ENCODE peak calls at places on chromosomes 6 and 20, in five cellular contexts. J is WERI-Rb-1, Y is hepatocyte, C is tibial artery, O is kidney epithelial cell. K is an unnamed sample.
A peak's percentile ranks its signal among the peaks of the same experiment; 100 is the strongest.

GRCh38 chr6:121434037-121434770 is 1.2 kb upstream of the GJA1 start:
- DNase-seq in J (no peak), Y (peak; percentile 9), C (no peak), O (no peak), K (no peak)

GRCh38 chr20:61576372-61576771 is 324.3 kb downstream of the CDH4 start:
- DNase-seq in J (no peak), Y (no peak), C (no peak), O (no peak), K (no peak)

GRCh38 chr20:50376888-50377459 is 133.2 kb upstream of the PTPN1 start:
- DNase-seq in J (no peak), Y (no peak), C (no peak), O (no peak), K (no peak)

GRCh38 chr20:38123021-38123587 is 42.0 kb downstream of the TGM2 start:
- DNase-seq in J (peak; percentile 0), Y (peak; percentile 64), C (peak; percentile 18), O (no peak), K (no peak)

GRCh38 chr20:50690979-50691584 is at the start of gene RIPOR3:
- DNase-seq in J (peak; percentile 33), Y (peak; percentile 19), C (peak; percentile 27), O (no peak), K (no peak)

GRCh38 chr20:36407196-36407733 is 101.1 kb downstream of the DLGAP4 start:
- DNase-seq in J (no peak), Y (no peak), C (no peak), O (no peak), K (no peak)

GRCh38 chr6:168288781-168289570 is 30.6 kb downstream of the DACT2 start:
- DNase-seq in J (no peak), Y (no peak), C (no peak), O (no peak), K (no peak)

GRCh38 chr20:25605146-25605545 is 18.7 kb downstream of the NANP start:
- DNase-seq in J (no peak), Y (no peak), C (no peak), O (no peak), K (no peak)

GRCh38 chr20:58692579-58693225 is at the start of gene NPEPL1:
- DNase-seq in J (peak; percentile 34), Y (peak; percentile 91), C (no peak), O (peak; percentile 31), K (no peak)

GRCh38 chr20:24503352-24503931 is 34.0 kb downstream of the SYNDIG1 start:
- DNase-seq in J (no peak), Y (peak; percentile 72), C (no peak), O (no peak), K (no peak)

GRCh38 chr6:118085665-118086064 is 178.6 kb downstream of the SLC35F1 start:
- DNase-seq in J (no peak), Y (no peak), C (no peak), O (no peak), K (no peak)

GRCh38 chr6:46935687-46936086 is 13.9 kb upstream of the ADGRF5 start:
- DNase-seq in J (no peak), Y (no peak), C (no peak), O (no peak), K (no peak)

GRCh38 chr6:15628499-15629131 is 34.2 kb downstream of the DTNBP1 start:
- DNase-seq in J (peak; percentile 30), Y (peak; percentile 8), C (no peak), O (peak; percentile 32), K (peak; percentile 12)

GRCh38 chr6:6362051-6362450 is 41.6 kb upstream of the F13A1 start:
- DNase-seq in J (no peak), Y (no peak), C (no peak), O (no peak), K (no peak)

GRCh38 chr6:149861603-149862423 is 2.3 kb downstream of the LRP11 start:
- DNase-seq in J (no peak), Y (no peak), C (no peak), O (no peak), K (no peak)

GRCh38 chr6:82408952-82409421 is 45.4 kb downstream of the TPBG start:
- DNase-seq in J (no peak), Y (no peak), C (no peak), O (no peak), K (no peak)

GRCh38 chr6:109381007-109381746 is 1.1 kb downstream of the CD164 start:
- DNase-seq in J (no peak), Y (no peak), C (no peak), O (no peak), K (no peak)

GRCh38 chr6:121516331-121516730 is 80.9 kb downstream of the GJA1 start:
- DNase-seq in J (no peak), Y (no peak), C (no peak), O (no peak), K (no peak)

GRCh38 chr6:158284340-158285210 is 27.7 kb upstream of the TULP4 start:
- DNase-seq in J (peak; percentile 15), Y (peak; percentile 61), C (no peak), O (no peak), K (peak; percentile 44)

GRCh38 chr20:3213226-3213625 is 3.9 kb downstream of the ITPA start:
- DNase-seq in J (no peak), Y (no peak), C (no peak), O (no peak), K (no peak)

GRCh38 chr20:47379433-47380150 is 23.1 kb upstream of the ZMYND8 start:
- DNase-seq in J (no peak), Y (peak; percentile 29), C (no peak), O (no peak), K (no peak)

GRCh38 chr6:31356216-31356945 is 598 bp downstream of the HLA-B start:
- DNase-seq in J (peak; percentile 52), Y (peak; percentile 37), C (peak; percentile 52), O (no peak), K (no peak)

GRCh38 chr6:134351615-134352474 is 33.9 kb upstream of the SGK1 start:
- DNase-seq in J (no peak), Y (no peak), C (no peak), O (no peak), K (no peak)

GRCh38 chr20:7025635-7026034 is 258.1 kb downstream of the BMP2 start:
- DNase-seq in J (no peak), Y (no peak), C (no peak), O (no peak), K (no peak)

GRCh38 chr6:152368761-152369624 is 268.2 kb downstream of the SYNE1 start:
- DNase-seq in J (peak; percentile 50), Y (no peak), C (peak; percentile 50), O (no peak), K (no peak)

GRCh38 chr6:72416744-72417143 is 205.1 kb upstream of the KCNQ5 start:
- DNase-seq in J (no peak), Y (no peak), C (no peak), O (no peak), K (no peak)

GRCh38 chr6:72414648-72415047 is 207.2 kb upstream of the KCNQ5 start:
- DNase-seq in J (no peak), Y (no peak), C (no peak), O (no peak), K (no peak)

GRCh38 chr6:72412709-72413044 is 209.2 kb upstream of the KCNQ5 start:
- DNase-seq in J (no peak), Y (no peak), C (no peak), O (no peak), K (no peak)

GRCh38 chr6:72411872-72412708 is 209.8 kb upstream of the KCNQ5 start:
- DNase-seq in J (peak; percentile 64), Y (peak; percentile 84), C (peak; percentile 69), O (peak; percentile 23), K (peak; percentile 64)

DNA sequence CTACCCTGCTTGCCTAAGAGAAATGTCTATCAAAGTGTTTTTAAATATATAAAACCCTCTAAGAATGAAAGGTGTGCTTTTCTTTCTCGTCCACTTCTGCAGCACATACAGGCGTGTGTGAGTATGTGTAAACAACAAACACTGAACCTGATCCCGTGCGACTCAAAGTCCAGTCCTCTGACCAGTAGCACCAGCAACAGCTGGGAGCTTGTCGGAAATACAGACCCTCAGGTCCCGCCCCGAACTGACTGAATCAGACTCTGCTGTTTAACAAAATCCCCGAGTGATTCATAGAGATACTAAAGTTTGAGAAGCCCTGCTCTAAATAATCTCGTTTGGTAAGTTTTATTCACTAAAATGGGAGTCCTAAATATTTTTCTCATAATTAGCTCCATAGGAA is 208.0 kb upstream of the KCNQ5 start:
- DNase-seq in J (no peak), Y (peak; percentile 75), C (no peak), O (no peak), K (no peak)
- TF ChIP-seq CTCF in J (no peak), Y (no peak), C (no peak), O (no peak), K (no peak)

DNA sequence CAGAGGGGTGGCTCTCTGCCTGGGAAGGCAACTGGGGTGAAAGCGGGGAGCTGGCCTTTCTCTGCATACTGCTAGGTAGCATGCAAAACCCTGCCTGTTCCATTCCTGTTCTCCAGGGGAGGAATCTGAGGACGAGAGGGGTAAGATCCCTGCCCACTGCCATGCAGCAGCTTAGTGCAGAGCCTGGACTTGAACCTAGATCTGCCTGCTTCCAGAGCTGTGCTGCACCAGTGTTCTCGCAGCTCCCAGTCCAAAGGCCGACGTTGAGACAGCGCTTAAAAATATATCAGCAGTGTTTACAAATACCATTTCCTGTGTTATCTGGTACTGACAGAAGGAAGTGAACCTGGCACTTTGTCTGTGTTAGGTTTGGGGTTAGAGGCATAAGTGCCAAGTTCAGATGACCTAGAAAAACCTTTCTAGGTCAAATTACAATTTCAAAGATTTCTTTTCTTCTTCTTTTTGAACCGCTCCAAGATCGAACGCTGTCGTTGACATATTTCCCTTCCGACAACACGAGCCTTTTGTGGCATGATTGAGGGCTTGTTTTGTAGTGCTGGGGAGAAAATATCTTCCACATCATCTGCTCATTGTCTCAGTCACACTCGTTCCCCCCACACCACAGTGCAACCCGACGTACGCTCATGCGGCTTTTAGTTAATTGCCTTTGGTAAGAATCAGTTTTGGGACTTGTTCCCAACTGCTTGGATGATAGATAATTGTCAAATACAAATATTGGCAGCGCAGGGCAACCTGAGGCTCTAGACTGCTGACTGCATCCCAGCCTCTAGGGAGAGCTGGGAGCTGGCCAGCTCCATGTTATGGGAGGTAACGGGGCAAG is 44.6 kb downstream of the TOX2 start:
- DNase-seq in J (no peak), Y (no peak), C (no peak), O (no peak), K (no peak)
- H3K4me3 ChIP-seq in J (no peak overlapping the region), Y (no peak overlapping the region), C (no peak overlapping the region), O (no peak overlapping the region), K (no peak overlapping the region)

DNA sequence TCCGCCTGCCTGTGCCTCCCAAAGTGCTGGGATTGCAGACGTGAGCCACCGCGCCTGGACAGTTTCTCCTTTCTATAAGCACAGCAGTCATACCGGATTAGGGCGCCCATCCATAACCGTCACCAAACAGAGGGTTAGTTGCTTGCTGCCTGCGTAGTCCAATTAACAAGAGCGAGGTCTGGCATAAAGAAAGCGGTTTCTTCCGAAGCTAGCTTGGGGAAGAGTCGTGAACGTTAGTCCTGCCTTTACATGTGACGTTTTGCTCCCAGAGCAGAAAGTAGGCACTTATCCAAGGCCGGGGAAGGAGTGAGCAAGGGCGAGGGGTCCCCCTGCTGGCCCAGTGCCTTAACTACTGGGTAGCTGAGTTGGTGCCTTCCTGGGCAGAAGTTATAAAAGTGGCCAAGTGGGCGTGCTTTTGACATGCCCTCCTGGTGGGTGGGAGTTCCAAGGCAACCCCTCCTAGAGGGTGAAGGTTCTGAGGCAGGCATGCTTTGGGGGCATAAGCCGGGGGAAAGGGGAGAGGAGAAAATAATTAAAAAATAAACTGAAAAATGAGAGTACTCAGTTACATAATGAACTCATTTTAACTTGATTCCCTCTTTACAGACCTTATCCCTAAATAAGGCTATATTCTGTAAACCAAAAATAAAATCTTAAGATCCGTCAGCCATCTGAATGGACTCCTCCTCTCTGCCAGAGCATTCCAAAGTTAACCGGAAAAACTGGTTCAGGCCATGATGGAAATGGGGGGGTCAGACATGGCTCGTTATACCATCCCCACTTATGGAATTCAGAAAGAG is 88.0 kb downstream of the FAM217A start:
- DNase-seq in J (peak; percentile 93), Y (peak; percentile 94), C (peak; percentile 89), O (peak; percentile 61), K (peak; percentile 80)
- TF ChIP-seq CTCF in J (peak; percentile 99), Y (peak; percentile 97), C (peak; percentile 81), O (peak; percentile 98), K (peak; percentile 96)

GRCh38 chr6:148831064-148831463 is 84.2 kb downstream of the UST start:
- DNase-seq in J (no peak), Y (no peak), C (no peak), O (no peak), K (no peak)
- H3K4me3 ChIP-seq in J (no peak overlapping the region), Y (no peak overlapping the region), C (no peak overlapping the region), O (no peak overlapping the region), K (no peak overlapping the region)

K was measured in HFF-Myc.